ENCODE peak calls at places on chromosome 12, in six cellular contexts. L is stimulated activated CD8-positive, alpha-beta memory T cell treated with anti-CD3 and anti-CD28 coated beads, Interleukin-12 subunit alpha, Interleukin-12 subunit beta, amount 100 ng/mL, for 1 hour; I is astrocyte of the spinal cord; W is activated T-cell treated with anti-CD3 and anti-CD28 coated beads, Interleukin-2, amount 50 U/mL, for 72 hours; G is GM13977; Z is NCI-H1930. F is an unnamed sample.

GRCh38 chr12:121337416-121337815 is 14.8 kb downstream of the ANAPC5 start:
- DNase-seq in L (no peak), I (no peak), W (no peak), G (no peak), Z (no peak), F (no peak)

GRCh38 chr12:67710582-67710981 is 62.0 kb downstream of the DYRK2 start:
- DNase-seq in L (no peak), I (no peak), W (no peak), G (no peak), Z (no peak), F (no peak)

GRCh38 chr12:25377475-25378179 is 126.9 kb upstream of the KRAS start:
- DNase-seq in L (no peak), I (peak), W (peak), G (no peak), Z (no peak), F (no peak)

GRCh38 chr12:13171921-13172859 is 24.3 kb upstream of the EMP1 start:
- DNase-seq in L (no peak), I (no peak), W (no peak), G (no peak), Z (no peak), F (no peak)

GRCh38 chr12:31009976-31010375 is 63.7 kb upstream of the DDX11 start:
- DNase-seq in L (no peak), I (no peak), W (no peak), G (no peak), Z (no peak), F (no peak)

GRCh38 chr12:131783915-131784541 is 44.2 kb upstream of the MMP17 start:
- DNase-seq in L (no peak), I (peak), W (no peak), G (peak), Z (no peak), F (peak)

GRCh38 chr12:75976913-75977312 is 54.7 kb downstream of the PHLDA1 start:
- DNase-seq in L (no peak), I (no peak), W (no peak), G (no peak), Z (no peak), F (no peak)

GRCh38 chr12:116996058-116996457 is 85.3 kb downstream of the FBXW8 start:
- DNase-seq in L (no peak), I (no peak), W (no peak), G (no peak), Z (no peak), F (no peak)

GRCh38 chr12:32098112-32098511 is 8.5 kb upstream of the BICD1 start:
- DNase-seq in L (no peak), I (no peak), W (no peak), G (no peak), Z (no peak), F (no peak)

GRCh38 chr12:3218150-3218845 is 141.1 kb downstream of the TSPAN9 start:
- DNase-seq in L (no peak), I (peak), W (no peak), G (peak), Z (no peak), F (no peak)

GRCh38 chr12:38543151-38543550 is 226.6 kb downstream of the ALG10B start:
- DNase-seq in L (no peak), I (no peak), W (no peak), G (no peak), Z (no peak), F (peak)

GRCh38 chr12:119949145-119949544 is 39.9 kb upstream of the BICDL1 start:
- DNase-seq in L (no peak), I (no peak), W (no peak), G (no peak), Z (no peak), F (no peak)

GRCh38 chr12:21369141-21369980 is 3.3 kb upstream of the IAPP start:
- DNase-seq in L (no peak), I (no peak), W (no peak), G (no peak), Z (no peak), F (peak)

GRCh38 chr12:110185626-110186025 is 61.5 kb downstream of the IFT81 start:
- DNase-seq in L (no peak), I (no peak), W (no peak), G (no peak), Z (no peak), F (no peak)

GRCh38 chr12:106445981-106446380 is 88.4 kb downstream of the POLR3B start:
- DNase-seq in L (no peak), I (no peak), W (no peak), G (no peak), Z (peak), F (no peak)

GRCh38 chr12:121124402-121125109 is 8.1 kb upstream of the P2RX7 start:
- DNase-seq in L (no peak), I (peak), W (peak), G (no peak), Z (no peak), F (no peak)

GRCh38 chr12:99157946-99158345 is 489.6 kb upstream of the GARIN6 start:
- DNase-seq in L (no peak), I (peak), W (no peak), G (no peak), Z (no peak), F (no peak)

GRCh38 chr12:3959799-3960560 is 86.8 kb upstream of the PARP11 start:
- DNase-seq in L (no peak), I (no peak), W (no peak), G (no peak), Z (no peak), F (no peak)

GRCh38 chr12:96516472-96517417 is 27.4 kb downstream of the CFAP54 start:
- DNase-seq in L (peak), I (peak), W (peak), G (peak), Z (peak), F (peak)

GRCh38 chr12:111430418-111431353 is 25.0 kb downstream of the SH2B3 start:
- DNase-seq in L (peak), I (no peak), W (peak), G (peak), Z (no peak), F (peak)

GRCh38 chr12:119693006-119693405 is 25.1 kb downstream of the PRKAB1 start:
- DNase-seq in L (no peak), I (peak), W (no peak), G (no peak), Z (no peak), F (no peak)

GRCh38 chr12:79251356-79251755 is 386.8 kb downstream of the SYT1 start:
- DNase-seq in L (no peak), I (peak), W (no peak), G (no peak), Z (no peak), F (no peak)

GRCh38 chr12:53065975-53066593 is 13.1 kb downstream of the SPRYD3 start:
- DNase-seq in L (peak), I (peak), W (peak), G (peak), Z (peak), F (peak)

GRCh38 chr12:77087427-77087826 is 22.1 kb upstream of the E2F7 start:
- DNase-seq in L (no peak), I (peak), W (no peak), G (no peak), Z (no peak), F (no peak)

GRCh38 chr12:92108651-92109050 is 37.0 kb downstream of the BTG1 start:
- DNase-seq in L (no peak), I (peak), W (no peak), G (no peak), Z (no peak), F (no peak)

F was measured in MM.1S.